ENCODE peak calls at places on chromosomes 2 and 18, in four cellular contexts. M is RWPE2, R is A549, K is mesothelial cell of epicardium. O is an unnamed sample.

GRCh38 chr2:137865954-137866540 is 98.2 kb upstream of the HNMT start:
- DNase-seq in M (no peak), R (peak; percentile 5), K (peak; percentile 67), O (peak; percentile 57)

GRCh38 chr2:18623782-18624181 is 34.4 kb upstream of the NT5C1B start:
- DNase-seq in M (no peak), R (no peak), K (no peak), O (no peak)

GRCh38 chr2:16840496-16841172 is 175.0 kb upstream of the CYRIA start:
- DNase-seq in M (no peak), R (no peak), K (no peak), O (no peak)

GRCh38 chr2:211068108-211068780 is 511.8 kb downstream of the CPS1 start:
- DNase-seq in M (no peak), R (no peak), K (no peak), O (no peak)

GRCh38 chr2:240499309-240500301 is 58.2 kb downstream of the ANKMY1 start:
- DNase-seq in M (no peak), R (no peak), K (no peak), O (no peak)

GRCh38 chr2:8090748-8091700 is 590.8 kb upstream of the ID2 start:
- DNase-seq in M (peak; percentile 58), R (peak; percentile 8), K (no peak), O (no peak)

GRCh38 chr2:144583741-144584453 is 64.0 kb upstream of the ZEB2 start:
- DNase-seq in M (no peak), R (no peak), K (no peak), O (no peak)

GRCh38 chr18:24432618-24433017 is 6.1 kb downstream of the IMPACT start:
- DNase-seq in M (no peak), R (no peak), K (no peak), O (no peak)

GRCh38 chr2:9276074-9276473 is 69.5 kb downstream of the ASAP2 start:
- DNase-seq in M (no peak), R (no peak), K (no peak), O (no peak)

GRCh38 chr2:232800166-232800565 is 23.8 kb upstream of the KCNJ13 start:
- DNase-seq in M (no peak), R (no peak), K (no peak), O (no peak)

GRCh38 chr18:8142131-8142711 is 467.0 kb upstream of the RAB12 start:
- DNase-seq in M (no peak), R (no peak), K (no peak), O (no peak)

GRCh38 chr2:148237911-148238310 is 217.0 kb downstream of the MBD5 start:
- DNase-seq in M (no peak), R (no peak), K (no peak), O (no peak)

GRCh38 chr2:218077464-218078216 is 8.6 kb downstream of the RUFY4 start:
- DNase-seq in M (no peak), R (no peak), K (no peak), O (no peak)

GRCh38 chr2:145012806-145013205 is 492.9 kb upstream of the ZEB2 start:
- DNase-seq in M (no peak), R (no peak), K (no peak), O (no peak)

GRCh38 chr2:204678031-204678430 is 132.8 kb downstream of the PARD3B start:
- DNase-seq in M (no peak), R (no peak), K (no peak), O (no peak)

GRCh38 chr2:175167076-175167791 is 769 bp downstream of the ATF2 start:
- DNase-seq in M (no peak), R (peak; percentile 28), K (peak; percentile 57), O (peak; percentile 25)

GRCh38 chr18:36934884-36935283 is 106.0 kb downstream of the KIAA1328 start:
- DNase-seq in M (no peak), R (no peak), K (no peak), O (no peak)

GRCh38 chr2:179861027-179861776 is at the start of gene ZNF385B:
- DNase-seq in M (no peak), R (no peak), K (peak; percentile 51), O (peak; percentile 23)

GRCh38 chr2:138071720-138072719 is 107.7 kb downstream of the HNMT start:
- DNase-seq in M (peak; percentile 89), R (peak; percentile 35), K (no peak), O (no peak)

GRCh38 chr2:201929627-201930026 is 104.0 kb upstream of the FZD7 start:
- DNase-seq in M (no peak), R (no peak), K (no peak), O (no peak)

GRCh38 chr18:11665146-11665545 is 23.9 kb upstream of the GNAL start:
- DNase-seq in M (no peak), R (no peak), K (no peak), O (no peak)

GRCh38 chr2:172438064-172438421 is 10.7 kb downstream of the ITGA6 start:
- DNase-seq in M (no peak), R (no peak), K (no peak), O (no peak)

GRCh38 chr2:189763908-189764661 is 1.5 kb upstream of the OSGEPL1 start:
- DNase-seq in M (no peak), R (no peak), K (no peak), O (no peak)

GRCh38 chr2:222439692-222440091 is 15.3 kb downstream of the SGPP2 start:
- DNase-seq in M (no peak), R (no peak), K (no peak), O (no peak)

GRCh38 chr2:176188218-176188968 is at the start of gene HOXD1:
- DNase-seq in M (no peak), R (peak; percentile 78), K (no peak), O (no peak)

GRCh38 chr2:43714164-43714563 is 37.9 kb upstream of the C1GALT1C1L start:
- DNase-seq in M (no peak), R (no peak), K (no peak), O (no peak)

GRCh38 chr2:48883661-48884060 is 128.1 kb upstream of the LHCGR start:
- DNase-seq in M (no peak), R (no peak), K (no peak), O (no peak)

GRCh38 chr2:191791953-191792560 is 54.8 kb downstream of the CAVIN2 start:
- DNase-seq in M (no peak), R (no peak), K (no peak), O (no peak)

GRCh38 chr2:181411105-181411849 is 45.9 kb upstream of the ITGA4 start:
- DNase-seq in M (no peak), R (no peak), K (no peak), O (peak; percentile 24)

DNA sequence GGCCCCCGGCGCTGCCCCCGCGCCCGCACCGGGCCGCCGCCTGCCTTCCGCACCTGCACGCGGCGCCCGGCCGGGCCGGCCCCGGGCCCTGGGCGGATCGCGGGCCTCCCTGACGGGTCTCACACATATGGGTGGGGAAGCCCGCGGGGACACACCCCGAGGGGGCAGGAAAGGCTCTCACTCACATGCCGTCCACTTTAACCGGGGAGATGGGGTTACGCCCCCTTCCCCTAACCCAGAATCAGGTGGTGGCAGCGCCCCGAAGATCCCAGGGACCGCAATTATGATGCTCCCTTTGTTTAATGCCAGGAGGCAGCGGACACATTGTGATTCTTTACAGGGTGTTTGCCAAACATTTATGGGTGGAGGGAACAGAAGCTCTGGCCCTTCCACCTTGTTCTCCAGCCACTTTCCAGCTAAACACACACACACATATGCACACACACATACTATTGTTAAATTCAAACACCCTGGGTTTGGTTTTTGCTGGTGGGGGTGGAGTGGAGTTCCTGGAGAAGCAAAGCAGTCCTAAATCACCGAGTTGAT is 433 bp upstream of the ANKRD44 start:
- DNase-seq in M (no peak), R (no peak), K (no peak), O (no peak)
- TF ChIP-seq CTCF in M (peak; percentile 47), R (peak; percentile 5), K (no peak), O (no peak)

GRCh38 chr18:13524824-13525223 is 201.5 kb downstream of the FAM210A start:
- DNase-seq in M (no peak), R (no peak), K (no peak), O (no peak)
- TF ChIP-seq CTCF in M (no peak), R (no peak), K (no peak), O (no peak)

GRCh38 chr2:83238111-83238510 is 1221.0 kb downstream of the SUCLG1 start:
- DNase-seq in M (no peak), R (no peak), K (no peak), O (no peak)

GRCh38 chr2:83229443-83229842 is 1229.6 kb downstream of the SUCLG1 start:
- DNase-seq in M (no peak), R (no peak), K (no peak), O (no peak)

GRCh38 chr2:83234291-83234690 is 1224.8 kb downstream of the SUCLG1 start:
- DNase-seq in M (no peak), R (no peak), K (no peak), O (no peak)

GRCh38 chr2:83233284-83233683 is 1225.8 kb downstream of the SUCLG1 start:
- DNase-seq in M (no peak), R (no peak), K (no peak), O (no peak)
- TF ChIP-seq CTCF in M (no peak), R (no peak), K (no peak), O (peak; percentile 39)

GRCh38 chr2:151927501-151928221 is 99.4 kb upstream of the ARL5A start:
- DNase-seq in M (no peak), R (no peak), K (no peak), O (no peak)
- TF ChIP-seq CTCF in M (no peak), R (no peak), K (no peak), O (no peak)

DNA sequence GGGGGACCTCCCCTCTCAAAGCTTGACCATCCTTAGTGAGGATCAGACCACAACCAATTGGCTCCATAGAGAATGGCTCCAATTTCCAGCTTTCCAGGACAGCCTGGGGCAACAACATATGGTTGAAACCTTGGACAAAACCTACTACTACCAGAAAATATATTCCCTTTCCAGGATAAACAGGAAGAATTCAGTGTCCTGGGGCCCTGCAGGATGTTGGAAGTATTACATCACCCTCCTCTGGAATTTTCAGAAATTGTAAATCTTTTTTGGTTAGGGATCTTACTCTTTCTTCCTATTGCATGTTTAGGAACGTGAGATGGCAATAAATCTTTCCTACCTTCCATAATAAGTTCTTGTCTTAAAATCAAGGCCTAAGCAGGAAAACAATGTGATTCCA is 158.9 kb upstream of the MEIS1 start:
- DNase-seq in M (no peak), R (no peak), K (no peak), O (no peak)
- TF ChIP-seq CTCF in M (no peak), R (no peak), K (peak; percentile 55), O (peak; percentile 41)

GRCh38 chr2:100207411-100207885 is 65.1 kb upstream of the AFF3 start:
- DNase-seq in M (no peak), R (no peak), K (no peak), O (no peak)
- TF ChIP-seq CTCF in M (no peak), R (no peak), K (no peak), O (no peak)

O was measured in neural crest cell.